ENCODE peak calls at places on chromosomes 7 and 10, in eight cellular contexts. C is GM20000; W is activated T-helper 9 cell treated with anti-CD3 and anti-CD28 coated beads, Interleukin-2, amount 50 U/mL, for 16 hours; O is neuronal stem cell; S is A172; T is AG09309; Q is naive thymus-derived CD8-positive, alpha-beta T cell; H is activated effector memory CD4-positive, alpha-beta T cell treated with anti-CD3 and anti-CD28 coated beads, Interleukin-2, amount 50 U/mL, for 16 hours. Y is an unnamed sample.

GRCh38 chr10:15267496-15267895 is 99.0 kb upstream of the NMT2 start:
- DNase-seq in C (no peak), W (no peak), O (no peak), S (peak), T (no peak), Q (no peak), H (no peak), Y (no peak)

GRCh38 chr10:95467162-95467599 is 94.0 kb downstream of the SORBS1 start:
- DNase-seq in C (no peak), W (no peak), O (no peak), S (no peak), T (no peak), Q (no peak), H (no peak), Y (peak)

GRCh38 chr10:32329061-32329460 is 17.9 kb downstream of the EPC1 start:
- DNase-seq in C (no peak), W (no peak), O (no peak), S (no peak), T (no peak), Q (no peak), H (no peak), Y (no peak)

GRCh38 chr10:71761105-71761511 is 12.2 kb downstream of the VSIR start:
- DNase-seq in C (no peak), W (peak), O (no peak), S (no peak), T (no peak), Q (no peak), H (peak), Y (no peak)

GRCh38 chr7:82810558-82811259 is 352.0 kb downstream of the PCLO start:
- DNase-seq in C (peak), W (no peak), O (peak), S (peak), T (peak), Q (no peak), H (no peak), Y (no peak)

GRCh38 chr10:78996449-78997129 is 72.2 kb upstream of the ZMIZ1 start:
- DNase-seq in C (no peak), W (no peak), O (no peak), S (no peak), T (no peak), Q (no peak), H (no peak), Y (no peak)

GRCh38 chr10:116080553-116080952 is 192.5 kb downstream of the GFRA1 start:
- DNase-seq in C (no peak), W (no peak), O (no peak), S (peak), T (no peak), Q (no peak), H (no peak), Y (no peak)

GRCh38 chr10:108244443-108245228 is 1080.1 kb upstream of the SORCS1 start:
- DNase-seq in C (no peak), W (no peak), O (no peak), S (no peak), T (no peak), Q (no peak), H (no peak), Y (no peak)

GRCh38 chr7:44990520-44991023 is 9.4 kb upstream of the CCM2 start:
- DNase-seq in C (no peak), W (no peak), O (no peak), S (peak), T (no peak), Q (no peak), H (no peak), Y (no peak)

GRCh38 chr10:43310872-43311271 is 44.0 kb upstream of the RASGEF1A start:
- DNase-seq in C (no peak), W (no peak), O (no peak), S (no peak), T (no peak), Q (no peak), H (no peak), Y (no peak)

GRCh38 chr10:100338434-100339036 is 8.5 kb upstream of the SCD start:
- DNase-seq in C (peak), W (peak), O (peak), S (peak), T (no peak), Q (peak), H (peak), Y (peak)

GRCh38 chr10:44648691-44649090 is 262.4 kb upstream of the TMEM72 start:
- DNase-seq in C (no peak), W (no peak), O (no peak), S (no peak), T (no peak), Q (no peak), H (no peak), Y (no peak)

GRCh38 chr10:116671274-116671926 is 50.6 kb downstream of the PNLIPRP2 start:
- DNase-seq in C (no peak), W (no peak), O (no peak), S (no peak), T (no peak), Q (no peak), H (no peak), Y (no peak)

GRCh38 chr7:20116869-20117268 is 100.3 kb downstream of the MACC1 start:
- DNase-seq in C (no peak), W (no peak), O (no peak), S (no peak), T (no peak), Q (no peak), H (no peak), Y (no peak)

Y was measured in sigmoid colon.